ENCODE peak calls at places on chromosomes 5 and 9, in four cellular contexts. J is OCI-LY7, X is PC-3, W is HCT116. A is an unnamed sample. For H3K79me2, the result is how much of the 10 kb centered on the place peaks cover.

GRCh38 chr5:38515648-38516047 is 40.8 kb downstream of the LIFR start:
- DNase-seq in J (no peak), X (peak), W (peak), A (peak)

GRCh38 chr5:453725-454481 is 10.9 kb downstream of the EXOC3 start:
- DNase-seq in J (no peak), X (no peak), W (no peak), A (no peak)

GRCh38 chr9:6942406-6942805 is 184.6 kb downstream of the KDM4C start:
- DNase-seq in J (no peak), X (no peak), W (no peak), A (no peak)

GRCh38 chr9:116318463-116319271 is 165.1 kb downstream of the PAPPA start:
- DNase-seq in J (no peak), X (no peak), W (no peak), A (peak)

GRCh38 chr5:151896041-151896691 is 28.5 kb downstream of the GLRA1 start:
- DNase-seq in J (no peak), X (peak), W (no peak), A (peak)

GRCh38 chr5:56410696-56411095 is 177.6 kb upstream of the ANKRD55 start:
- DNase-seq in J (no peak), X (no peak), W (no peak), A (no peak)

GRCh38 chr5:139251281-139251687 is 42.3 kb upstream of the MATR3 start:
- DNase-seq in J (peak), X (peak), W (no peak), A (no peak)

GRCh38 chr5:179534431-179534830 is 15.9 kb upstream of the RUFY1 start:
- DNase-seq in J (no peak), X (no peak), W (no peak), A (no peak)

GRCh38 chr9:70120834-70121510 is 77.3 kb downstream of the MAMDC2 start:
- DNase-seq in J (no peak), X (peak), W (no peak), A (peak)

GRCh38 chr9:124792976-124793594 is 16.2 kb downstream of the OLFML2A start:
- DNase-seq in J (no peak), X (no peak), W (no peak), A (no peak)

GRCh38 chr5:16585028-16585667 is 31.6 kb downstream of the RETREG1 start:
- DNase-seq in J (peak), X (peak), W (no peak), A (peak)

GRCh38 chr9:19431361-19432171 is 22.8 kb downstream of the ACER2 start:
- DNase-seq in J (no peak), X (no peak), W (no peak), A (no peak)

GRCh38 chr9:123353041-123353440 is 3.0 kb upstream of the CRB2 start:
- DNase-seq in J (no peak), X (peak), W (no peak), A (no peak)

GRCh38 chr9:8419871-8420270 is 620.3 kb upstream of the DMAC1 start:
- DNase-seq in J (no peak), X (no peak), W (no peak), A (no peak)

GRCh38 chr5:10594591-10595210 is 30.8 kb downstream of the ANKRD33B start:
- DNase-seq in J (no peak), X (no peak), W (no peak), A (no peak)

GRCh38 chr5:91109634-91110033 is 273.5 kb downstream of the ARRDC3 start:
- DNase-seq in J (no peak), X (no peak), W (no peak), A (no peak)

GRCh38 chr9:36623280-36623679 is 50.6 kb downstream of the MELK start:
- DNase-seq in J (no peak), X (peak), W (no peak), A (no peak)

GRCh38 chr5:116765441-116765840 is 190.8 kb upstream of the SEMA6A start:
- DNase-seq in J (no peak), X (no peak), W (no peak), A (no peak)

GRCh38 chr5:151448038-151448985 is 909 bp downstream of the SLC36A1 start:
- DNase-seq in J (peak), X (peak), W (no peak), A (peak)

GRCh38 chr9:136050266-136050705 is 44.8 kb downstream of the NACC2 start:
- DNase-seq in J (no peak), X (no peak), W (no peak), A (no peak)

GRCh38 chr5:161713042-161713441 is 27.5 kb downstream of the GABRA6 start:
- DNase-seq in J (no peak), X (no peak), W (no peak), A (no peak)

GRCh38 chr5:146203872-146204192 is 427 bp downstream of the RBM27 start:
- DNase-seq in J (no peak), X (no peak), W (no peak), A (no peak)

GRCh38 chr5:165616550-165617430 is 2111.4 kb downstream of the MAT2B start:
- DNase-seq in J (no peak), X (peak), W (no peak), A (no peak)
- TF ChIP-seq EZH2phosphoT487 in J (no peak), X (no peak), W (no peak), A (no peak)

DNA sequence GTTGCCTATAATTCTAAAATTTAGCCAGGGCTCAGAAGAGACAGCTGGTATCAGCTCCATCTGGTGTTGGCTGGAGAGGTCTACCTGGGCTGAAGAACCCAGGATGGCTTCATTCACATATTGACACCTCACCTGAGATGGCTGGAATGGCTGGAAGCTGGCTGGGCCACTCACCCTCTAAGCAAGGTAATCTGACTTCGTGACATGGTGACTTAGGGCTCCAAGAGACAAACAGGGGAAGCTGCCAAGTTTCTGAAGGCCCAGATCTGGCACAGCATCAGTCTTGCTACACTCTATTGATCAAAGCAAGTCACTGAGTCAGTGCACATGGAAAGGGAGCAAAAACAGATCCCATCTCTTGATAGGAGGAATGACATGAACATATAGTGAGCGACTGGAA is 102.3 kb downstream of the EPB41L4A start:
- DNase-seq in J (no peak), X (no peak), W (no peak), A (no peak)
- H3K79me2 ChIP-seq in J (under half), X (under half), W (under half), A (under half)

GRCh38 chr9:86997158-86997557 is 49.9 kb upstream of the GAS1 start:
- DNase-seq in J (no peak), X (no peak), W (peak), A (peak)
- H3K4me2 ChIP-seq in J (no peak), X (no peak), W (no peak), A (no peak)

GRCh38 chr5:53069626-53070025 is 39.9 kb downstream of the MOCS2 start:
- DNase-seq in J (no peak), X (peak), W (no peak), A (no peak)
- TF ChIP-seq EZH2phosphoT487 in J (no peak), X (no peak), W (no peak), A (no peak)

A was measured in hepatocyte.